ENCODE peak calls at places on chromosomes 13 and 19, in six cellular contexts. One of them, this sample, is unnamed.
A peak's percentile ranks its signal among the peaks of the same experiment; 100 is the strongest.

GRCh38 chr13:80945328-80945727 is 604.4 kb upstream of the SPRY2 start:
- DNase-seq in myocyte: no peak
- DNase-seq in activated naive CD4-positive, alpha-beta T cell treated with anti-CD3 and anti-CD28 coated beads, Interleukin-2, amount 50 U/mL, for 16 hours: no peak
- DNase-seq in EL: no peak
- DNase-seq in CD8-positive, alpha-beta memory T cell: no peak
- DNase-seq in stimulated activated CD4-positive, alpha-beta T cell treated with anti-CD3 and anti-CD28 coated beads, Interleukin-2, amount 100 ng/mL, for 48 hours: no peak
- DNase-seq in this sample: no peak

GRCh38 chr19:46736544-46737274 is 9.1 kb upstream of the FKRP start:
- DNase-seq in CD8-positive, alpha-beta memory T cell: no peak
- DNase-seq in EL: no peak
- DNase-seq in activated naive CD4-positive, alpha-beta T cell treated with anti-CD3 and anti-CD28 coated beads, Interleukin-2, amount 50 U/mL, for 16 hours: no peak
- DNase-seq in stimulated activated CD4-positive, alpha-beta T cell treated with anti-CD3 and anti-CD28 coated beads, Interleukin-2, amount 100 ng/mL, for 48 hours: no peak
- DNase-seq in myocyte: no peak
- DNase-seq in this sample: no peak

GRCh38 chr13:62747629-62748028 is 1332.0 kb upstream of the PCDH20 start:
- DNase-seq in activated naive CD4-positive, alpha-beta T cell treated with anti-CD3 and anti-CD28 coated beads, Interleukin-2, amount 50 U/mL, for 16 hours: no peak
- DNase-seq in myocyte: no peak
- DNase-seq in CD8-positive, alpha-beta memory T cell: no peak
- DNase-seq in stimulated activated CD4-positive, alpha-beta T cell treated with anti-CD3 and anti-CD28 coated beads, Interleukin-2, amount 100 ng/mL, for 48 hours: no peak
- DNase-seq in EL: peak; percentile 55
- DNase-seq in this sample: no peak

GRCh38 chr19:15280915-15281683 is 48.9 kb upstream of the EPHX3 start:
- DNase-seq in myocyte: peak; percentile 92
- DNase-seq in CD8-positive, alpha-beta memory T cell: no peak
- DNase-seq in EL: peak; percentile 86
- DNase-seq in stimulated activated CD4-positive, alpha-beta T cell treated with anti-CD3 and anti-CD28 coated beads, Interleukin-2, amount 100 ng/mL, for 48 hours: no peak
- DNase-seq in activated naive CD4-positive, alpha-beta T cell treated with anti-CD3 and anti-CD28 coated beads, Interleukin-2, amount 50 U/mL, for 16 hours: no peak
- DNase-seq in this sample: no peak

GRCh38 chr13:55553736-55554135 is 1587.0 kb upstream of the PRR20A start:
- DNase-seq in stimulated activated CD4-positive, alpha-beta T cell treated with anti-CD3 and anti-CD28 coated beads, Interleukin-2, amount 100 ng/mL, for 48 hours: no peak
- DNase-seq in myocyte: no peak
- DNase-seq in EL: no peak
- DNase-seq in activated naive CD4-positive, alpha-beta T cell treated with anti-CD3 and anti-CD28 coated beads, Interleukin-2, amount 50 U/mL, for 16 hours: no peak
- DNase-seq in CD8-positive, alpha-beta memory T cell: no peak
- DNase-seq in this sample: no peak

GRCh38 chr13:42680748-42681147 is 100.6 kb upstream of the FAM216B start:
- DNase-seq in myocyte: no peak
- DNase-seq in EL: no peak
- DNase-seq in CD8-positive, alpha-beta memory T cell: no peak
- DNase-seq in stimulated activated CD4-positive, alpha-beta T cell treated with anti-CD3 and anti-CD28 coated beads, Interleukin-2, amount 100 ng/mL, for 48 hours: no peak
- DNase-seq in activated naive CD4-positive, alpha-beta T cell treated with anti-CD3 and anti-CD28 coated beads, Interleukin-2, amount 50 U/mL, for 16 hours: no peak
- DNase-seq in this sample: no peak

GRCh38 chr13:80840313-80840976 is 499.5 kb upstream of the SPRY2 start:
- DNase-seq in myocyte: peak; percentile 88
- DNase-seq in EL: no peak
- DNase-seq in CD8-positive, alpha-beta memory T cell: no peak
- DNase-seq in activated naive CD4-positive, alpha-beta T cell treated with anti-CD3 and anti-CD28 coated beads, Interleukin-2, amount 50 U/mL, for 16 hours: no peak
- DNase-seq in stimulated activated CD4-positive, alpha-beta T cell treated with anti-CD3 and anti-CD28 coated beads, Interleukin-2, amount 100 ng/mL, for 48 hours: no peak
- DNase-seq in this sample: no peak

GRCh38 chr19:47247308-47247990 is 8.9 kb upstream of the CCDC9 start:
- DNase-seq in EL: peak; percentile 75
- DNase-seq in activated naive CD4-positive, alpha-beta T cell treated with anti-CD3 and anti-CD28 coated beads, Interleukin-2, amount 50 U/mL, for 16 hours: peak; percentile 78
- DNase-seq in stimulated activated CD4-positive, alpha-beta T cell treated with anti-CD3 and anti-CD28 coated beads, Interleukin-2, amount 100 ng/mL, for 48 hours: peak; percentile 84
- DNase-seq in CD8-positive, alpha-beta memory T cell: peak; percentile 77
- DNase-seq in myocyte: peak; percentile 80
- DNase-seq in this sample: peak; percentile 64